ENCODE peak calls at places on chromosomes 2 and 18, in nine cellular contexts. M is brain microvascular endothelial cell; Z is cardiac muscle cell; B is H1; S is left lung; C is foreskin fibroblast; U is testis; I is CD8-positive, alpha-beta T cell; W is psoas muscle. E is an unnamed sample.

GRCh38 chr2:113894156-113894743 is 4.4 kb downstream of the ACTR3 start:
- DNase-seq in W (no peak), B (no peak), C (peak), Z (no peak), U (no peak), M (peak), S (no peak), I (no peak), E (peak)

GRCh38 chr2:111688501-111688900 is 195.5 kb downstream of the ANAPC1 start:
- DNase-seq in C (no peak), Z (no peak), B (no peak), S (no peak), M (no peak), I (no peak), U (no peak), W (no peak), E (no peak)

GRCh38 chr2:45681675-45682074 is 30.2 kb downstream of the PRKCE start:
- DNase-seq in C (peak), W (no peak), S (no peak), B (no peak), U (no peak), I (no peak), M (peak), Z (no peak), E (peak)

GRCh38 chr18:55406374-55407045 is 181.5 kb downstream of the TCF4 start:
- DNase-seq in U (no peak), I (no peak), B (no peak), M (no peak), W (peak), S (no peak), C (no peak), Z (no peak), E (no peak)

GRCh38 chr2:1916881-1917280 is 172.6 kb upstream of the PXDN start:
- DNase-seq in Z (no peak), M (no peak), U (no peak), C (no peak), B (no peak), W (no peak), I (no peak), S (no peak), E (no peak)

GRCh38 chr2:236753611-236754010 is 184.0 kb downstream of the ACKR3 start:
- DNase-seq in M (no peak), B (no peak), Z (no peak), I (no peak), C (no peak), S (no peak), W (no peak), U (no peak), E (peak)

GRCh38 chr18:78790960-78791359 is 188.7 kb upstream of the SALL3 start:
- DNase-seq in C (no peak), Z (no peak), W (no peak), S (peak), B (no peak), I (no peak), U (no peak), M (no peak), E (no peak)

GRCh38 chr2:202411097-202411496 is 35.0 kb downstream of the BMPR2 start:
- DNase-seq in Z (no peak), U (no peak), M (no peak), B (no peak), C (no peak), I (no peak), S (no peak), W (no peak), E (no peak)

GRCh38 chr2:212911011-212911410 is 240.4 kb downstream of the IKZF2 start:
- DNase-seq in W (no peak), I (no peak), M (no peak), S (no peak), Z (no peak), B (no peak), U (no peak), C (no peak), E (no peak)

GRCh38 chr2:160613466-160614153 is 120.0 kb upstream of the RBMS1 start:
- DNase-seq in W (no peak), U (no peak), M (peak), B (no peak), I (no peak), Z (no peak), C (peak), S (no peak), E (no peak)

GRCh38 chr2:104793971-104794370 is 59.9 kb upstream of the POU3F3 start:
- DNase-seq in M (peak), I (no peak), U (no peak), W (no peak), Z (no peak), B (no peak), S (no peak), C (peak), E (no peak)

GRCh38 chr2:84424152-84424551 is 34.9 kb downstream of the SUCLG1 start:
- DNase-seq in S (no peak), B (no peak), W (no peak), I (no peak), M (no peak), U (no peak), C (no peak), Z (peak), E (no peak)

GRCh38 chr18:48104703-48105102 is 174.2 kb upstream of the SMAD2 start:
- DNase-seq in I (no peak), M (no peak), Z (no peak), B (no peak), U (no peak), C (no peak), W (no peak), S (no peak), E (no peak)

GRCh38 chr2:19623488-19623887 is 265.1 kb upstream of the OSR1 start:
- DNase-seq in U (no peak), I (no peak), W (no peak), S (no peak), Z (no peak), C (peak), M (peak), B (no peak), E (peak)

GRCh38 chr2:32745191-32745590 is 117.3 kb downstream of the TTC27 start:
- DNase-seq in M (peak), W (no peak), Z (no peak), C (peak), U (no peak), I (no peak), B (no peak), S (no peak), E (no peak)

GRCh38 chr2:175176624-175177023 is 4.9 kb downstream of the ATP5MC3 start:
- DNase-seq in M (no peak), B (no peak), W (no peak), U (no peak), S (no peak), C (no peak), I (no peak), Z (no peak), E (no peak)

GRCh38 chr2:9737053-9737875 is 106.0 kb upstream of the TAF1B start:
- DNase-seq in W (no peak), Z (no peak), M (no peak), I (no peak), B (no peak), S (no peak), C (no peak), U (no peak), E (no peak)

GRCh38 chr2:217412299-217412698 is 552.4 kb upstream of the TNP1 start:
- DNase-seq in C (no peak), S (no peak), U (no peak), M (no peak), W (no peak), I (no peak), Z (no peak), B (no peak), E (no peak)

GRCh38 chr2:85277416-85278158 is 50.2 kb downstream of the TGOLN2 start:
- DNase-seq in S (no peak), M (peak), B (no peak), U (no peak), C (peak), I (no peak), Z (peak), W (no peak), E (no peak)

GRCh38 chr18:49976810-49977209 is 163.5 kb upstream of the ACAA2 start:
- DNase-seq in U (no peak), Z (no peak), B (no peak), S (no peak), I (no peak), C (no peak), W (no peak), M (no peak), E (peak)

GRCh38 chr2:183035954-183036669 is 2.1 kb downstream of the NCKAP1 start:
- DNase-seq in I (no peak), M (no peak), U (no peak), B (no peak), C (no peak), S (no peak), W (no peak), Z (no peak), E (no peak)

GRCh38 chr2:96315400-96316071 is 9.6 kb upstream of the ITPRIPL1 start:
- DNase-seq in I (no peak), W (no peak), U (no peak), S (no peak), C (peak), B (no peak), Z (no peak), M (peak), E (no peak)

GRCh38 chr18:51029694-51030536 is at the start of gene SMAD4:
- DNase-seq in U (peak), S (peak), C (peak), Z (peak), B (peak), M (peak), W (peak), I (peak), E (peak)

GRCh38 chr18:21444465-21445023 is 156.0 kb downstream of the ESCO1 start:
- DNase-seq in S (no peak), W (no peak), C (no peak), M (peak), B (no peak), I (no peak), U (peak), Z (peak), E (no peak)

GRCh38 chr2:100196786-100197494 is 54.5 kb upstream of the AFF3 start:
- DNase-seq in U (no peak), W (no peak), S (no peak), B (no peak), C (no peak), I (no peak), M (no peak), Z (no peak), E (no peak)

GRCh38 chr18:8871484-8871883 is 166.1 kb downstream of the MTCL1 start:
- DNase-seq in U (no peak), I (no peak), S (no peak), C (peak), B (no peak), M (no peak), Z (no peak), W (no peak), E (no peak)

GRCh38 chr2:215434447-215435260 is 1.2 kb downstream of the FN1 start:
- DNase-seq in C (no peak), I (no peak), U (no peak), B (no peak), S (no peak), W (no peak), Z (no peak), M (no peak), E (no peak)

GRCh38 chr2:189466656-189467055 is 25.4 kb downstream of the WDR75 start:
- DNase-seq in W (no peak), I (no peak), U (no peak), C (no peak), S (no peak), M (no peak), Z (peak), B (no peak), E (peak)

GRCh38 chr2:65172994-65173790 is 43.3 kb upstream of the RAB1A start:
- DNase-seq in S (no peak), M (no peak), I (no peak), C (no peak), Z (no peak), B (no peak), U (no peak), W (no peak), E (no peak)

GRCh38 chr2:136219341-136219740 is 101.4 kb upstream of the CXCR4 start:
- DNase-seq in Z (no peak), U (no peak), W (no peak), C (no peak), M (no peak), B (no peak), I (no peak), S (no peak), E (no peak)

GRCh38 chr2:10301946-10302478 is 692 bp upstream of the HPCAL1 start:
- DNase-seq in Z (no peak), W (no peak), M (no peak), I (no peak), U (no peak), S (no peak), C (no peak), B (no peak), E (no peak)

GRCh38 chr2:215950009-215950408 is 63.3 kb downstream of the MREG start:
- DNase-seq in C (peak), U (no peak), S (no peak), B (no peak), Z (peak), W (no peak), I (no peak), M (peak), E (no peak)

GRCh38 chr2:170201734-170202393 is 23.9 kb downstream of the MYO3B start:
- DNase-seq in M (no peak), C (no peak), W (no peak), S (no peak), U (no peak), I (no peak), Z (no peak), B (no peak), E (no peak)

GRCh38 chr18:54390838-54391237 is 33.1 kb downstream of the C18orf54 start:
- DNase-seq in M (no peak), W (no peak), B (no peak), S (no peak), U (no peak), C (no peak), Z (no peak), I (no peak), E (no peak)

GRCh38 chr2:233448565-233448964 is 94.3 kb downstream of the DGKD start:
- DNase-seq in M (no peak), W (no peak), U (peak), C (no peak), Z (no peak), B (no peak), S (no peak), I (no peak), E (no peak)

GRCh38 chr2:234747833-234748559 is 203.8 kb upstream of the SH3BP4 start:
- DNase-seq in S (no peak), Z (no peak), W (no peak), U (no peak), B (no peak), M (no peak), C (peak), I (no peak), E (no peak)

DNA sequence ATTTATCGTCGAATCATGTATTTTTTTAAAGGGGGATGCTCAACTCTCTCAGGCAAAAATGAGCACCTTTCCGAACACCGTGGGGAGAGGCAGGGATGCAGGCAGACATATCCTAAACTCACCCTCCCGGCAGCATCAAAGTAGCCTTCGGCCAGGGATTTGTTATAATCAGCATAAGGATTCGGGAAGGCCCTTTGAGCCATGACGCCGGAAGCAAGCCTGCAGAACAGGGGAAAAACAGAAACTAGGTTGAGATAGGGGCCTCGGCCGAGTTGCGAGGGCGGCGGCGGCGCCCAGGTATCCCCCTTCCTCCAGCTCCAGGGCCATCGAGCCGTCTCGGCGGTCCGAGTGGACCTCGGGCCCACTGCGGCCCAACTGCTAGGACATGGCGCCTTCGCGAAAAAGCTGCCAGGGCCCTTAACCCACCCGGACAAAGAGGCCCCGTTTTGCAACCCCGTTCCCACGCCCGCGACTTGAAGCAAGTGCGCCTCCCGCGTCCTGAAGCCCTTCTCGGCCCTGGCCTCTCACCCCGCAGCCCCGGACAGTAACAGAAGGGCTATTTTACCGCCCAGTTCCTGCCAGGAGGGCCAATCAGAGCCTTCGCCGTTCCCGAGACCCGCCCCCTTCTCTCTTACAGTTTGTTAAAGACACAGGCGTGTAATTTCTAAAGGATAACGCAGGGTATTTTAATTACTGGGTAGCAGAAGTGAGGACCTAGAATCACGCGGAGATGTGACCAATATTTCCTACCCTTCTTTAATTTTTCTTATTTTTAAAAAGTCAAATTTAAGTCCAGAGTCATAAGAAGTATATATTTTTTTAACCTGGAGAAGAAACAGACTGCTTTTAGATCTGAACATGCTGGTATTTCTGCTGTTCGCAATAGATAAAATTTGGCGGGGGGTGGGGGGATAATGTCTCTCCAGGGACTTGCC is at the start of gene LANCL1:
- DNase-seq in Z (peak), U (peak), M (peak), W (peak), S (peak), C (peak), I (peak), B (peak), E (peak)
- TF ChIP-seq CTCF in Z (peak), U (no peak), M (no peak), W (no peak), S (no peak), C (no peak), I (no peak), B (no peak), E (no peak)

GRCh38 chr2:97871096-97871780 is 124.5 kb downstream of the TMEM131 start:
- DNase-seq in S (no peak), U (no peak), M (peak), W (no peak), B (no peak), C (peak), I (no peak), Z (no peak), E (no peak)

GRCh38 chr2:97869722-97870346 is 125.9 kb downstream of the TMEM131 start:
- DNase-seq in I (no peak), B (no peak), W (no peak), U (no peak), C (no peak), M (no peak), Z (no peak), S (no peak), E (no peak)

GRCh38 chr2:97863829-97864228 is 131.9 kb downstream of the TMEM131 start:
- DNase-seq in I (no peak), C (no peak), B (no peak), U (no peak), Z (no peak), S (no peak), M (no peak), W (no peak), E (no peak)

GRCh38 chr2:97870396-97870843 is 125.3 kb downstream of the TMEM131 start:
- DNase-seq in M (peak), Z (peak), S (no peak), U (no peak), C (peak), I (no peak), W (no peak), B (no peak), E (no peak)

GRCh38 chr2:97868986-97869721 is 126.6 kb downstream of the TMEM131 start:
- DNase-seq in M (peak), B (no peak), Z (peak), U (no peak), C (peak), W (peak), I (no peak), S (no peak), E (peak)
- H3K4me3 ChIP-seq in M (no peak), B (no peak), Z (no peak), U (no peak), C (peak), W (peak), I (no peak), S (no peak), E (no peak)

GRCh38 chr2:151668737-151669136 is 65.5 kb downstream of the NEB start:
- DNase-seq in C (no peak), W (no peak), M (no peak), I (no peak), U (no peak), B (no peak), Z (no peak), S (no peak), E (no peak)
- TF ChIP-seq CTCF in C (no peak), W (no peak), M (no peak), I (no peak), U (no peak), B (peak), Z (no peak), S (no peak), E (no peak)

DNA sequence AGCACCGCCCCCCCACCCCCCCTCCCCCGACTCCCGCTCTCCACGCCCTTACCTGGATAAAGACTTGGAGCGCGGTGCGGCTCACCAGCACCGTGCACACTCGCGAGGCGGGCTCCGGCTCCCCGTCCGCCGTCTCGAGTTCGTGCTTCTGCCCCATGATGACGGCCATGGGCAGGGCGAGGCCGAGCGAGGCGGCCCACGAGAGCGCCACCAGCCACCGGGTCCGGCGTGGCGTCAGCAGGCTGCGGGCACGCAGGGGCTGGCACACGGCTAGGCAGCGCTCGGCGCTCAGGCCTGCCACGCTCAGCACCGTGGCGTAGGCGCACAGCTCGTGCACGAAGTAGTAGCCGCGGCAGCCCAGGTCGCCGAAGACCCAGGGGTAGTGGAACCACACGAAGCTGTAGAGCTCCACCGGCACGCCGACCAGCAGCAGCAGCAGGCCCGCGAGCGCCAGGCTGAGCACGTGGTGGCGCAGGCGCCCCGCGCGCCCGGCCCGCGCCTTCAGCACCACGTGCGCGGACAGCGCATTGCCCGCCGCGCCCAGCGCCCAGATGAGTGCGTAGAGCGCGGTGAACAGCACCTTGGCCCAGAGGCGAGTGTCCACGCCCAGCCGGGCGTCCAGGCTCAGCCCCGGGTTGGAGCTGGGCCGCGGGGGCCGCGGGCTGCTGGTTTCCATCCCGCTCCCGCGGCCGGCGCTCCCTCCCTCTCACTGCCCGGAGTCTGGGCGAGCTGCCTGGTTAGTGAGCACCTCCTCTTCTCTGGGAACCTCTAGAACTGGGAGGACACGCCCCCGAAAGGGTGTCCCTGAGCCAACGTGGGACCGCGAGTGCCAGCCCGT is at the start of gene NTSR2:
- DNase-seq in I (no peak), W (peak), U (peak), B (peak), S (peak), Z (peak), C (peak), M (peak), E (no peak)
- H3K4me3 ChIP-seq in I (no peak), W (peak), U (peak), B (peak), S (no peak), Z (no peak), C (no peak), M (no peak), E (no peak)

DNA sequence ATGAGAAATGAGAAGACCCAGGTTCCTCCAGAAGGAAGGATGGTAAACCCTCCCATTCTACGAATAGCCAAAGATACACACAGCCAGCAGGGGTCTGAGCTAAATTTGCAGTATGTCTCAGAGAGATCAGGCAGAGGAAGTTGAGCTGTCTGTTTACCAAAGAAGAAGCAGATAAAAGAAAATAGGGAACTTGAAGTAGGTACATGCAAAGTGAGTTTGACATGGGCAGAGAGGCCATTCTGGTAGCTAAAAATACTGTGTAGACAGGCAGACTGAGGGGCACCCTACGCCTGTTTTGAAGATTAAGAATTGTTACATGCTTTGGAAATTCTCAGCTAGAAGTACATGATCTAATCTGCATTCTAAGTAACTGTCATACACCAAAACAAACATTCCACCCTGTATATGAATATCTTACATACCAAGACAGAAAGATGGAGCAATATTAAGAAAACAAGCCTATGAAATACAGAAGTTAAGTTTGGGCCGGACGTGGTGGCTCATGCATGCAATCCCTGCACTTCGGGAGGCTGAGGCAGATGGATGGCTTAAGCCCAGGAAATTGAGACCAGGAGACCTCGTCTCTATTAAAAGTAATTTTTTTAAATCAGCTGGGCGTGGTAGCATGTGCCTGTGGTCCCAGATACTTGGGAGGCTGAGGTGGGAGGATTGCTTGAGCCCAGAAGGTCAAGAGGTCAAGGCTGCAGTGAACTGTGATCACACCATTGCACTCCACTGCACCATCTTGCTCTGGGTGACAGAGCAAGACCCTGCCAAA is 157.9 kb downstream of the ANKRD44 start:
- DNase-seq in U (no peak), C (peak), Z (peak), W (no peak), I (no peak), M (peak), B (no peak), S (no peak), E (no peak)
- TF ChIP-seq CTCF in U (no peak), C (no peak), Z (no peak), W (no peak), I (peak), M (peak), B (no peak), S (no peak), E (no peak)

E was measured in retinal pigment epithelial cell.